ENCODE peak calls at places on chromosomes 13 and 19, in five cellular contexts. One of them, this sample, is unnamed.

GRCh38 chr19:19407640-19407933 is 2.1 kb downstream of the GATAD2A start:
- DNase-seq in substantia nigra: no peak
- DNase-seq in aorta: no peak
- DNase-seq in activated naive CD8-positive, alpha-beta T cell treated with anti-CD3 and anti-CD28 coated beads, Interleukin-2, amount 50 U/mL, for 24 hours: no peak
- DNase-seq in HAP-1: no peak
- DNase-seq in this sample: no peak

GRCh38 chr13:51681037-51681678 is 96.9 kb downstream of the WDFY2 start:
- DNase-seq in substantia nigra: no peak
- DNase-seq in aorta: no peak
- DNase-seq in activated naive CD8-positive, alpha-beta T cell treated with anti-CD3 and anti-CD28 coated beads, Interleukin-2, amount 50 U/mL, for 24 hours: no peak
- DNase-seq in HAP-1: no peak
- DNase-seq in this sample: no peak

GRCh38 chr13:94640676-94641075 is 39.0 kb downstream of the GPR180 start:
- DNase-seq in substantia nigra: no peak
- DNase-seq in aorta: no peak
- DNase-seq in activated naive CD8-positive, alpha-beta T cell treated with anti-CD3 and anti-CD28 coated beads, Interleukin-2, amount 50 U/mL, for 24 hours: no peak
- DNase-seq in HAP-1: no peak
- DNase-seq in this sample: no peak

GRCh38 chr19:1264801-1265610 is 4.1 kb upstream of the CIRBP start:
- DNase-seq in substantia nigra: no peak
- DNase-seq in aorta: peak
- DNase-seq in activated naive CD8-positive, alpha-beta T cell treated with anti-CD3 and anti-CD28 coated beads, Interleukin-2, amount 50 U/mL, for 24 hours: no peak
- DNase-seq in HAP-1: no peak
- DNase-seq in this sample: no peak

GRCh38 chr19:47272448-47273312 is 2.0 kb upstream of the INAFM1 start:
- DNase-seq in substantia nigra: no peak
- DNase-seq in aorta: peak
- DNase-seq in activated naive CD8-positive, alpha-beta T cell treated with anti-CD3 and anti-CD28 coated beads, Interleukin-2, amount 50 U/mL, for 24 hours: peak
- DNase-seq in HAP-1: peak
- DNase-seq in this sample: no peak

GRCh38 chr19:1026189-1027019 is at the start of gene CNN2:
- DNase-seq in substantia nigra: no peak
- DNase-seq in aorta: peak
- DNase-seq in activated naive CD8-positive, alpha-beta T cell treated with anti-CD3 and anti-CD28 coated beads, Interleukin-2, amount 50 U/mL, for 24 hours: peak
- DNase-seq in HAP-1: peak
- DNase-seq in this sample: peak

GRCh38 chr13:55437162-55437561 is 1703.6 kb upstream of the PRR20A start:
- DNase-seq in substantia nigra: no peak
- DNase-seq in aorta: no peak
- DNase-seq in activated naive CD8-positive, alpha-beta T cell treated with anti-CD3 and anti-CD28 coated beads, Interleukin-2, amount 50 U/mL, for 24 hours: no peak
- DNase-seq in HAP-1: peak
- DNase-seq in this sample: no peak

GRCh38 chr13:57725480-57725879 is 93.9 kb downstream of the PCDH17 start:
- DNase-seq in substantia nigra: no peak
- DNase-seq in aorta: no peak
- DNase-seq in activated naive CD8-positive, alpha-beta T cell treated with anti-CD3 and anti-CD28 coated beads, Interleukin-2, amount 50 U/mL, for 24 hours: no peak
- DNase-seq in HAP-1: no peak
- DNase-seq in this sample: no peak

GRCh38 chr19:3142292-3142670 is 6.4 kb downstream of the GNA15 start:
- DNase-seq in substantia nigra: no peak
- DNase-seq in aorta: no peak
- DNase-seq in activated naive CD8-positive, alpha-beta T cell treated with anti-CD3 and anti-CD28 coated beads, Interleukin-2, amount 50 U/mL, for 24 hours: peak
- DNase-seq in HAP-1: no peak
- DNase-seq in this sample: no peak

GRCh38 chr13:75908137-75908536 is 272.0 kb downstream of the LMO7 start:
- DNase-seq in substantia nigra: no peak
- DNase-seq in aorta: peak
- DNase-seq in activated naive CD8-positive, alpha-beta T cell treated with anti-CD3 and anti-CD28 coated beads, Interleukin-2, amount 50 U/mL, for 24 hours: no peak
- DNase-seq in HAP-1: no peak
- DNase-seq in this sample: no peak

GRCh38 chr19:18401580-18402112 is 4.2 kb upstream of the LRRC25 start:
- DNase-seq in substantia nigra: no peak
- DNase-seq in aorta: peak
- DNase-seq in activated naive CD8-positive, alpha-beta T cell treated with anti-CD3 and anti-CD28 coated beads, Interleukin-2, amount 50 U/mL, for 24 hours: no peak
- DNase-seq in HAP-1: peak
- DNase-seq in this sample: no peak

GRCh38 chr19:53157601-53158000 is 1.3 kb downstream of the ZNF347 start:
- DNase-seq in substantia nigra: no peak
- DNase-seq in aorta: no peak
- DNase-seq in activated naive CD8-positive, alpha-beta T cell treated with anti-CD3 and anti-CD28 coated beads, Interleukin-2, amount 50 U/mL, for 24 hours: no peak
- DNase-seq in HAP-1: no peak
- DNase-seq in this sample: no peak

GRCh38 chr19:14950421-14950820 is 9.1 kb downstream of the OR7C2 start:
- DNase-seq in substantia nigra: no peak
- DNase-seq in aorta: no peak
- DNase-seq in activated naive CD8-positive, alpha-beta T cell treated with anti-CD3 and anti-CD28 coated beads, Interleukin-2, amount 50 U/mL, for 24 hours: no peak
- DNase-seq in HAP-1: no peak
- DNase-seq in this sample: no peak

GRCh38 chr13:111122056-111122455 is 6.9 kb downstream of the ARHGEF7 start:
- DNase-seq in substantia nigra: no peak
- DNase-seq in aorta: no peak
- DNase-seq in activated naive CD8-positive, alpha-beta T cell treated with anti-CD3 and anti-CD28 coated beads, Interleukin-2, amount 50 U/mL, for 24 hours: no peak
- DNase-seq in HAP-1: no peak
- DNase-seq in this sample: no peak

GRCh38 chr19:49165111-49165750 is 7.6 kb downstream of the TRPM4 start:
- DNase-seq in substantia nigra: no peak
- DNase-seq in aorta: peak
- DNase-seq in activated naive CD8-positive, alpha-beta T cell treated with anti-CD3 and anti-CD28 coated beads, Interleukin-2, amount 50 U/mL, for 24 hours: no peak
- DNase-seq in HAP-1: no peak
- DNase-seq in this sample: no peak

GRCh38 chr19:35978832-35979365 is 16.1 kb upstream of the SDHAF1 start:
- DNase-seq in substantia nigra: no peak
- DNase-seq in aorta: no peak
- DNase-seq in activated naive CD8-positive, alpha-beta T cell treated with anti-CD3 and anti-CD28 coated beads, Interleukin-2, amount 50 U/mL, for 24 hours: no peak
- DNase-seq in HAP-1: no peak
- DNase-seq in this sample: no peak

GRCh38 chr19:5036733-5037681 is 68.1 kb downstream of the KDM4B start:
- DNase-seq in substantia nigra: peak
- DNase-seq in aorta: no peak
- DNase-seq in activated naive CD8-positive, alpha-beta T cell treated with anti-CD3 and anti-CD28 coated beads, Interleukin-2, amount 50 U/mL, for 24 hours: no peak
- DNase-seq in HAP-1: no peak
- DNase-seq in this sample: no peak

GRCh38 chr13:82833928-82834327 is 1048.3 kb downstream of the SLITRK1 start:
- DNase-seq in substantia nigra: no peak
- DNase-seq in aorta: no peak
- DNase-seq in activated naive CD8-positive, alpha-beta T cell treated with anti-CD3 and anti-CD28 coated beads, Interleukin-2, amount 50 U/mL, for 24 hours: no peak
- DNase-seq in HAP-1: no peak
- DNase-seq in this sample: no peak

This sample was measured in NK-92 treated with Interleukin-12 subunit alpha and Interleukin-12 subunit beta, amount 100 ng/mL, for 24 hours.